ENCODE peak calls at places on chromosomes 16 and 17, in ten cellular contexts. One of them, this sample, is unnamed.
A peak's percentile ranks its signal among the peaks of the same experiment; 100 is the strongest.

GRCh38 chr16:21218135-21218534 is 6.8 kb upstream of the ZP2 start:
- DNase-seq in AG09309: no peak
- DNase-seq in H9: no peak
- DNase-seq in cardiac septum: no peak
- DNase-seq in astrocyte of the hippocampus: no peak
- DNase-seq in naive thymus-derived CD4-positive, alpha-beta T cell: no peak
- DNase-seq in heart left ventricle: no peak
- DNase-seq in endothelial cell: no peak
- DNase-seq in activated naive CD4-positive, alpha-beta T cell: no peak
- DNase-seq in OCI-M1: peak; percentile 60
- DNase-seq in this sample: no peak

GRCh38 chr16:19008245-19008644 is 24.5 kb downstream of the TMC7 start:
- DNase-seq in H9: no peak
- DNase-seq in activated naive CD4-positive, alpha-beta T cell: no peak
- DNase-seq in astrocyte of the hippocampus: peak; percentile 91
- DNase-seq in OCI-M1: peak; percentile 80
- DNase-seq in naive thymus-derived CD4-positive, alpha-beta T cell: no peak
- DNase-seq in cardiac septum: peak; percentile 68
- DNase-seq in AG09309: peak; percentile 56
- DNase-seq in endothelial cell: no peak
- DNase-seq in heart left ventricle: no peak
- DNase-seq in this sample: no peak

GRCh38 chr17:76539631-76540271 is at the start of gene PRCD:
- DNase-seq in AG09309: no peak
- DNase-seq in endothelial cell: no peak
- DNase-seq in activated naive CD4-positive, alpha-beta T cell: no peak
- DNase-seq in cardiac septum: peak; percentile 70
- DNase-seq in OCI-M1: no peak
- DNase-seq in heart left ventricle: no peak
- DNase-seq in astrocyte of the hippocampus: no peak
- DNase-seq in H9: peak; percentile 58
- DNase-seq in naive thymus-derived CD4-positive, alpha-beta T cell: no peak
- DNase-seq in this sample: no peak

GRCh38 chr16:49012961-49013726 is 268.5 kb downstream of the CBLN1 start:
- DNase-seq in AG09309: no peak
- DNase-seq in endothelial cell: no peak
- DNase-seq in H9: no peak
- DNase-seq in heart left ventricle: peak; percentile 72
- DNase-seq in astrocyte of the hippocampus: peak; percentile 36
- DNase-seq in naive thymus-derived CD4-positive, alpha-beta T cell: no peak
- DNase-seq in OCI-M1: no peak
- DNase-seq in cardiac septum: peak; percentile 90
- DNase-seq in activated naive CD4-positive, alpha-beta T cell: no peak
- DNase-seq in this sample: peak; percentile 92

GRCh38 chr17:70033165-70033564 is 41.9 kb upstream of the KCNJ16 start:
- DNase-seq in endothelial cell: no peak
- DNase-seq in cardiac septum: no peak
- DNase-seq in activated naive CD4-positive, alpha-beta T cell: no peak
- DNase-seq in astrocyte of the hippocampus: no peak
- DNase-seq in H9: no peak
- DNase-seq in naive thymus-derived CD4-positive, alpha-beta T cell: no peak
- DNase-seq in AG09309: no peak
- DNase-seq in heart left ventricle: no peak
- DNase-seq in OCI-M1: no peak
- DNase-seq in this sample: no peak

GRCh38 chr17:40086150-40087044 is 14.0 kb downstream of the NR1D1 start:
- DNase-seq in cardiac septum: no peak
- DNase-seq in activated naive CD4-positive, alpha-beta T cell: peak; percentile 49
- DNase-seq in OCI-M1: peak; percentile 66
- DNase-seq in H9: peak; percentile 82
- DNase-seq in naive thymus-derived CD4-positive, alpha-beta T cell: peak; percentile 65
- DNase-seq in astrocyte of the hippocampus: peak; percentile 67
- DNase-seq in endothelial cell: peak; percentile 78
- DNase-seq in heart left ventricle: peak; percentile 65
- DNase-seq in AG09309: no peak
- DNase-seq in this sample: no peak

GRCh38 chr17:48693178-48693577 is 29.1 kb downstream of the PRAC1 start:
- DNase-seq in cardiac septum: no peak
- DNase-seq in activated naive CD4-positive, alpha-beta T cell: no peak
- DNase-seq in OCI-M1: no peak
- DNase-seq in H9: no peak
- DNase-seq in AG09309: no peak
- DNase-seq in astrocyte of the hippocampus: no peak
- DNase-seq in naive thymus-derived CD4-positive, alpha-beta T cell: no peak
- DNase-seq in heart left ventricle: no peak
- DNase-seq in endothelial cell: no peak
- DNase-seq in this sample: no peak

GRCh38 chr17:51640108-51640622 is 379.8 kb downstream of the UTP18 start:
- DNase-seq in AG09309: no peak
- DNase-seq in OCI-M1: peak; percentile 53
- DNase-seq in H9: peak; percentile 74
- DNase-seq in astrocyte of the hippocampus: peak; percentile 25
- DNase-seq in endothelial cell: peak; percentile 49
- DNase-seq in naive thymus-derived CD4-positive, alpha-beta T cell: peak; percentile 19
- DNase-seq in heart left ventricle: no peak
- DNase-seq in cardiac septum: no peak
- DNase-seq in activated naive CD4-positive, alpha-beta T cell: no peak
- DNase-seq in this sample: no peak

GRCh38 chr16:84220851-84221250 is 19.0 kb downstream of the KCNG4 start:
- DNase-seq in activated naive CD4-positive, alpha-beta T cell: no peak
- DNase-seq in heart left ventricle: no peak
- DNase-seq in OCI-M1: no peak
- DNase-seq in AG09309: no peak
- DNase-seq in naive thymus-derived CD4-positive, alpha-beta T cell: no peak
- DNase-seq in astrocyte of the hippocampus: peak; percentile 34
- DNase-seq in cardiac septum: no peak
- DNase-seq in endothelial cell: no peak
- DNase-seq in H9: no peak
- DNase-seq in this sample: no peak

GRCh38 chr17:64348666-64349065 is 42.0 kb downstream of the PECAM1 start:
- DNase-seq in heart left ventricle: no peak
- DNase-seq in cardiac septum: peak; percentile 29
- DNase-seq in H9: no peak
- DNase-seq in endothelial cell: no peak
- DNase-seq in astrocyte of the hippocampus: no peak
- DNase-seq in naive thymus-derived CD4-positive, alpha-beta T cell: no peak
- DNase-seq in OCI-M1: no peak
- DNase-seq in activated naive CD4-positive, alpha-beta T cell: no peak
- DNase-seq in AG09309: no peak
- DNase-seq in this sample: no peak

GRCh38 chr17:38426441-38426840 is 1.8 kb upstream of the ARHGAP23 start:
- DNase-seq in astrocyte of the hippocampus: no peak
- DNase-seq in naive thymus-derived CD4-positive, alpha-beta T cell: no peak
- DNase-seq in OCI-M1: no peak
- DNase-seq in AG09309: no peak
- DNase-seq in endothelial cell: no peak
- DNase-seq in heart left ventricle: no peak
- DNase-seq in activated naive CD4-positive, alpha-beta T cell: no peak
- DNase-seq in cardiac septum: no peak
- DNase-seq in H9: no peak
- DNase-seq in this sample: no peak

GRCh38 chr17:6712854-6713129 is 377 bp downstream of the SLC13A5 start:
- DNase-seq in cardiac septum: peak; percentile 70
- DNase-seq in heart left ventricle: no peak
- DNase-seq in activated naive CD4-positive, alpha-beta T cell: no peak
- DNase-seq in naive thymus-derived CD4-positive, alpha-beta T cell: no peak
- DNase-seq in H9: no peak
- DNase-seq in endothelial cell: no peak
- DNase-seq in astrocyte of the hippocampus: no peak
- DNase-seq in AG09309: no peak
- DNase-seq in OCI-M1: no peak
- DNase-seq in this sample: no peak

GRCh38 chr17:9206160-9206988 is 185.1 kb downstream of the NTN1 start:
- DNase-seq in activated naive CD4-positive, alpha-beta T cell: no peak
- DNase-seq in H9: no peak
- DNase-seq in heart left ventricle: no peak
- DNase-seq in OCI-M1: no peak
- DNase-seq in AG09309: no peak
- DNase-seq in astrocyte of the hippocampus: no peak
- DNase-seq in naive thymus-derived CD4-positive, alpha-beta T cell: no peak
- DNase-seq in cardiac septum: no peak
- DNase-seq in endothelial cell: no peak
- DNase-seq in this sample: peak; percentile 66

GRCh38 chr16:67241008-67241900 is 6.0 kb downstream of the FHOD1 start:
- DNase-seq in naive thymus-derived CD4-positive, alpha-beta T cell: no peak
- DNase-seq in H9: peak; percentile 42
- DNase-seq in endothelial cell: no peak
- DNase-seq in heart left ventricle: peak; percentile 80
- DNase-seq in activated naive CD4-positive, alpha-beta T cell: no peak
- DNase-seq in astrocyte of the hippocampus: peak; percentile 77
- DNase-seq in cardiac septum: peak; percentile 84
- DNase-seq in AG09309: peak; percentile 64
- DNase-seq in OCI-M1: peak; percentile 65
- DNase-seq in this sample: no peak

GRCh38 chr16:85878875-85879274 is 20.1 kb upstream of the IRF8 start:
- DNase-seq in endothelial cell: peak; percentile 24
- DNase-seq in cardiac septum: no peak
- DNase-seq in AG09309: peak; percentile 27
- DNase-seq in heart left ventricle: no peak
- DNase-seq in naive thymus-derived CD4-positive, alpha-beta T cell: no peak
- DNase-seq in astrocyte of the hippocampus: peak; percentile 61
- DNase-seq in H9: peak; percentile 28
- DNase-seq in OCI-M1: no peak
- DNase-seq in activated naive CD4-positive, alpha-beta T cell: no peak
- DNase-seq in this sample: no peak

GRCh38 chr16:85225291-85225690 is 113.0 kb upstream of the CIBAR2 start:
- DNase-seq in activated naive CD4-positive, alpha-beta T cell: no peak
- DNase-seq in AG09309: no peak
- DNase-seq in cardiac septum: no peak
- DNase-seq in OCI-M1: no peak
- DNase-seq in H9: no peak
- DNase-seq in astrocyte of the hippocampus: no peak
- DNase-seq in endothelial cell: no peak
- DNase-seq in heart left ventricle: no peak
- DNase-seq in naive thymus-derived CD4-positive, alpha-beta T cell: no peak
- DNase-seq in this sample: no peak

GRCh38 chr17:38885728-38886642 is 16.1 kb downstream of the LASP1 start:
- DNase-seq in heart left ventricle: no peak
- DNase-seq in endothelial cell: no peak
- DNase-seq in cardiac septum: no peak
- DNase-seq in H9: peak; percentile 34
- DNase-seq in astrocyte of the hippocampus: peak; percentile 83
- DNase-seq in naive thymus-derived CD4-positive, alpha-beta T cell: no peak
- DNase-seq in activated naive CD4-positive, alpha-beta T cell: no peak
- DNase-seq in OCI-M1: no peak
- DNase-seq in AG09309: no peak
- DNase-seq in this sample: no peak

GRCh38 chr17:58316260-58316960 is 12.2 kb downstream of the TSPOAP1 start:
- DNase-seq in OCI-M1: no peak
- DNase-seq in activated naive CD4-positive, alpha-beta T cell: no peak
- DNase-seq in heart left ventricle: peak; percentile 9
- DNase-seq in naive thymus-derived CD4-positive, alpha-beta T cell: no peak
- DNase-seq in endothelial cell: peak; percentile 2
- DNase-seq in H9: peak; percentile 25
- DNase-seq in astrocyte of the hippocampus: no peak
- DNase-seq in cardiac septum: peak; percentile 38
- DNase-seq in AG09309: no peak
- DNase-seq in this sample: peak; percentile 56

GRCh38 chr17:66970140-66970539 is 5.6 kb downstream of the CACNG4 start:
- DNase-seq in endothelial cell: no peak
- DNase-seq in astrocyte of the hippocampus: no peak
- DNase-seq in activated naive CD4-positive, alpha-beta T cell: no peak
- DNase-seq in cardiac septum: no peak
- DNase-seq in H9: no peak
- DNase-seq in OCI-M1: no peak
- DNase-seq in heart left ventricle: no peak
- DNase-seq in AG09309: no peak
- DNase-seq in naive thymus-derived CD4-positive, alpha-beta T cell: no peak
- DNase-seq in this sample: no peak

GRCh38 chr17:79747508-79748295 is 17.0 kb downstream of the ENPP7 start:
- DNase-seq in astrocyte of the hippocampus: no peak
- DNase-seq in OCI-M1: no peak
- DNase-seq in naive thymus-derived CD4-positive, alpha-beta T cell: peak; percentile 27
- DNase-seq in cardiac septum: no peak
- DNase-seq in activated naive CD4-positive, alpha-beta T cell: no peak
- DNase-seq in endothelial cell: no peak
- DNase-seq in heart left ventricle: no peak
- DNase-seq in AG09309: no peak
- DNase-seq in H9: peak; percentile 64
- DNase-seq in this sample: no peak

GRCh38 chr17:57747221-57748017 is 2.3 kb upstream of the CCDC182 start:
- DNase-seq in cardiac septum: no peak
- DNase-seq in OCI-M1: peak; percentile 77
- DNase-seq in heart left ventricle: no peak
- DNase-seq in endothelial cell: peak; percentile 28
- DNase-seq in activated naive CD4-positive, alpha-beta T cell: no peak
- DNase-seq in naive thymus-derived CD4-positive, alpha-beta T cell: peak; percentile 65
- DNase-seq in H9: no peak
- DNase-seq in astrocyte of the hippocampus: peak; percentile 80
- DNase-seq in AG09309: peak; percentile 44
- DNase-seq in this sample: no peak

GRCh38 chr17:78628547-78629435 is 51.6 kb upstream of the DNAH17 start:
- DNase-seq in OCI-M1: no peak
- DNase-seq in astrocyte of the hippocampus: no peak
- DNase-seq in endothelial cell: no peak
- DNase-seq in cardiac septum: no peak
- DNase-seq in heart left ventricle: no peak
- DNase-seq in naive thymus-derived CD4-positive, alpha-beta T cell: no peak
- DNase-seq in AG09309: no peak
- DNase-seq in activated naive CD4-positive, alpha-beta T cell: no peak
- DNase-seq in H9: no peak
- DNase-seq in this sample: no peak

GRCh38 chr16:66882702-66883101 is 2.4 kb downstream of the PDP2 start:
- DNase-seq in OCI-M1: no peak
- DNase-seq in endothelial cell: no peak
- DNase-seq in activated naive CD4-positive, alpha-beta T cell: no peak
- DNase-seq in naive thymus-derived CD4-positive, alpha-beta T cell: no peak
- DNase-seq in astrocyte of the hippocampus: no peak
- DNase-seq in AG09309: no peak
- DNase-seq in cardiac septum: no peak
- DNase-seq in heart left ventricle: no peak
- DNase-seq in H9: no peak
- DNase-seq in this sample: no peak

GRCh38 chr17:43399839-43400328 is 1.1 kb downstream of the ARL4D start:
- DNase-seq in astrocyte of the hippocampus: peak; percentile 28
- DNase-seq in H9: no peak
- DNase-seq in endothelial cell: no peak
- DNase-seq in AG09309: no peak
- DNase-seq in activated naive CD4-positive, alpha-beta T cell: no peak
- DNase-seq in heart left ventricle: no peak
- DNase-seq in naive thymus-derived CD4-positive, alpha-beta T cell: no peak
- DNase-seq in OCI-M1: no peak
- DNase-seq in cardiac septum: no peak
- DNase-seq in this sample: peak; percentile 75

GRCh38 chr17:11264183-11264871 is 23.3 kb downstream of the SHISA6 start:
- DNase-seq in activated naive CD4-positive, alpha-beta T cell: no peak
- DNase-seq in heart left ventricle: no peak
- DNase-seq in H9: no peak
- DNase-seq in naive thymus-derived CD4-positive, alpha-beta T cell: no peak
- DNase-seq in endothelial cell: no peak
- DNase-seq in cardiac septum: no peak
- DNase-seq in AG09309: no peak
- DNase-seq in astrocyte of the hippocampus: no peak
- DNase-seq in OCI-M1: peak; percentile 25
- DNase-seq in this sample: no peak

GRCh38 chr17:49104511-49105074 is 28.0 kb upstream of the B4GALNT2 start:
- DNase-seq in cardiac septum: no peak
- DNase-seq in OCI-M1: no peak
- DNase-seq in AG09309: no peak
- DNase-seq in astrocyte of the hippocampus: peak; percentile 21
- DNase-seq in H9: no peak
- DNase-seq in activated naive CD4-positive, alpha-beta T cell: no peak
- DNase-seq in endothelial cell: no peak
- DNase-seq in naive thymus-derived CD4-positive, alpha-beta T cell: no peak
- DNase-seq in heart left ventricle: no peak
- DNase-seq in this sample: no peak

GRCh38 chr17:57372156-57372555 is 115.8 kb downstream of the MSI2 start:
- DNase-seq in astrocyte of the hippocampus: peak; percentile 58
- DNase-seq in H9: no peak
- DNase-seq in OCI-M1: no peak
- DNase-seq in naive thymus-derived CD4-positive, alpha-beta T cell: no peak
- DNase-seq in heart left ventricle: no peak
- DNase-seq in AG09309: no peak
- DNase-seq in activated naive CD4-positive, alpha-beta T cell: no peak
- DNase-seq in cardiac septum: no peak
- DNase-seq in endothelial cell: no peak
- DNase-seq in this sample: no peak

GRCh38 chr16:1172651-1173050 is 19.7 kb downstream of the CACNA1H start:
- DNase-seq in astrocyte of the hippocampus: no peak
- DNase-seq in naive thymus-derived CD4-positive, alpha-beta T cell: no peak
- DNase-seq in activated naive CD4-positive, alpha-beta T cell: no peak
- DNase-seq in AG09309: no peak
- DNase-seq in cardiac septum: no peak
- DNase-seq in endothelial cell: no peak
- DNase-seq in H9: no peak
- DNase-seq in OCI-M1: no peak
- DNase-seq in heart left ventricle: no peak
- DNase-seq in this sample: no peak